ENCODE peak calls at places on chromosome 14, in four cellular contexts. G is stimulated activated naive B cell treated with anti-CD40 and anti-IgM and Interleukin-4, amounts not matched to agents 10 μg/mL and 1 μg/mL and 100 μg/mL, for 72 hours; W is HCEC 1CT; A is epithelial cell of esophagus. H is an unnamed sample.

GRCh38 chr14:40983604-40984003 is 623.1 kb upstream of the LRFN5 start:
- DNase-seq in G (no peak), W (no peak), A (no peak), H (peak; percentile 3)

GRCh38 chr14:36553650-36554260 is 28.7 kb downstream of the NKX2-8 start:
- DNase-seq in G (no peak), W (peak; percentile 51), A (peak; percentile 60), H (peak; percentile 54)

GRCh38 chr14:38056270-38056669 is 151.4 kb upstream of the SSTR1 start:
- DNase-seq in G (no peak), W (no peak), A (no peak), H (no peak)

GRCh38 chr14:101875726-101876268 is 88.6 kb upstream of the DYNC1H1 start:
- DNase-seq in G (no peak), W (no peak), A (no peak), H (peak; percentile 10)

GRCh38 chr14:102828201-102828600 is 51.0 kb downstream of the TRAF3 start:
- DNase-seq in G (no peak), W (no peak), A (no peak), H (no peak)

GRCh38 chr14:66910306-66910705 is 278.9 kb upstream of the GARIN2 start:
- DNase-seq in G (no peak), W (peak; percentile 24), A (no peak), H (peak; percentile 18)

GRCh38 chr14:82661258-82661657 is 1127.6 kb upstream of the SEL1L start:
- DNase-seq in G (no peak), W (no peak), A (no peak), H (no peak)

GRCh38 chr14:21081521-21082184 is 11.5 kb downstream of the ARHGEF40 start:
- DNase-seq in G (no peak), W (no peak), A (no peak), H (no peak)

GRCh38 chr14:22888662-22889061 is 5.6 kb downstream of the REM2 start:
- DNase-seq in G (no peak), W (no peak), A (no peak), H (no peak)

GRCh38 chr14:92520102-92520651 is 6.6 kb downstream of the RIN3 start:
- DNase-seq in G (no peak), W (no peak), A (no peak), H (no peak)

GRCh38 chr14:74324945-74325361 is 22.2 kb upstream of the ABCD4 start:
- DNase-seq in G (no peak), W (peak; percentile 24), A (peak; percentile 33), H (peak; percentile 53)

GRCh38 chr14:101604228-101604934 is 43.1 kb downstream of the DIO3 start:
- DNase-seq in G (no peak), W (no peak), A (no peak), H (no peak)

GRCh38 chr14:57417228-57417627 is 26.8 kb downstream of the NAA30 start:
- DNase-seq in G (no peak), W (no peak), A (no peak), H (no peak)

GRCh38 chr14:33646692-33647260 is 304.1 kb downstream of the EGLN3 start:
- DNase-seq in G (no peak), W (no peak), A (peak; percentile 76), H (peak; percentile 77)

GRCh38 chr14:99012703-99013102 is 259.3 kb downstream of the BCL11B start:
- DNase-seq in G (no peak), W (no peak), A (no peak), H (no peak)

GRCh38 chr14:102917469-102918211 is 4.8 kb upstream of the AMN start:
- DNase-seq in G (no peak), W (peak; percentile 3), A (peak; percentile 31), H (peak; percentile 32)

GRCh38 chr14:104294628-104294982 is 156.2 kb downstream of the KIF26A start:
- DNase-seq in G (no peak), W (no peak), A (no peak), H (no peak)

GRCh38 chr14:100056431-100056830 is 8.8 kb upstream of the EVL start:
- DNase-seq in G (no peak), W (no peak), A (no peak), H (no peak)

GRCh38 chr14:87334997-87335675 is 657.8 kb downstream of the GALC start:
- DNase-seq in G (no peak), W (peak; percentile 35), A (peak; percentile 42), H (peak; percentile 49)

GRCh38 chr14:95432152-95433093 is 84.0 kb downstream of the SYNE3 start:
- DNase-seq in G (no peak), W (peak; percentile 17), A (peak; percentile 40), H (peak; percentile 25)

H was measured in fibroblast of mammary gland.